ENCODE peak calls at places on chromosomes 4 and X, in six cellular contexts. J, R, P, M, Y and K are unnamed samples.

GRCh38 chrX:66731398-66731797 is 92.5 kb upstream of the EDA2R start:
- DNase-seq in P (no peak), R (peak), Y (peak), J (no peak), M (no peak), K (no peak)

GRCh38 chrX:17642891-17643290 is 94.4 kb upstream of the SCML1 start:
- DNase-seq in R (no peak), Y (no peak), P (no peak), M (no peak), J (no peak), K (no peak)

GRCh38 chr4:113469023-113469390 is 292.5 kb downstream of the CAMK2D start:
- DNase-seq in M (no peak), J (no peak), R (peak), P (no peak), Y (no peak), K (no peak)

GRCh38 chr4:81845761-81846160 is 374.1 kb upstream of the RASGEF1B start:
- DNase-seq in J (no peak), M (no peak), R (no peak), Y (peak), P (no peak), K (no peak)

GRCh38 chr4:15855804-15856475 is 77.8 kb downstream of the CD38 start:
- DNase-seq in R (peak), M (peak), P (no peak), Y (peak), J (no peak), K (no peak)

GRCh38 chr4:41883988-41884737 is 51.1 kb upstream of the TMEM33 start:
- DNase-seq in R (no peak), P (no peak), J (no peak), M (no peak), Y (peak), K (no peak)

GRCh38 chrX:150942958-150943594 is 40.1 kb upstream of the HMGB3 start:
- DNase-seq in M (no peak), R (no peak), P (no peak), Y (no peak), J (no peak), K (no peak)

GRCh38 chrX:154727418-154728323 is 23.2 kb downstream of the GAB3 start:
- DNase-seq in Y (no peak), J (no peak), P (no peak), M (peak), R (peak), K (no peak)

GRCh38 chr4:4326136-4326535 is 36.1 kb downstream of the ZBTB49 start:
- DNase-seq in Y (no peak), J (no peak), P (no peak), R (no peak), M (no peak), K (no peak)